ENCODE peak calls at places on chromosomes 6 and 20, in seven cellular contexts. One of them, this sample, is unnamed.

GRCh38 chr6:3915076-3915791 is 66.1 kb downstream of the FAM50B start:
- DNase-seq in naive B cell: no peak
- DNase-seq in lung: no peak
- DNase-seq in GM12865: peak
- DNase-seq in anterior cingulate cortex: no peak
- DNase-seq in Daoy: no peak
- DNase-seq in body of pancreas: no peak
- DNase-seq in this sample: no peak

GRCh38 chr6:163579880-163580295 is 165.4 kb downstream of the QKI start:
- DNase-seq in naive B cell: no peak
- DNase-seq in lung: no peak
- DNase-seq in GM12865: peak
- DNase-seq in anterior cingulate cortex: no peak
- DNase-seq in Daoy: peak
- DNase-seq in body of pancreas: peak
- DNase-seq in this sample: no peak

GRCh38 chr20:55186228-55186627 is 710.8 kb downstream of the DOK5 start:
- DNase-seq in naive B cell: no peak
- DNase-seq in lung: no peak
- DNase-seq in GM12865: no peak
- DNase-seq in anterior cingulate cortex: no peak
- DNase-seq in Daoy: no peak
- DNase-seq in body of pancreas: no peak
- DNase-seq in this sample: no peak

GRCh38 chr6:28864321-28864923 is 59.4 kb downstream of the TRIM27 start:
- DNase-seq in naive B cell: no peak
- DNase-seq in lung: no peak
- DNase-seq in GM12865: no peak
- DNase-seq in anterior cingulate cortex: no peak
- DNase-seq in Daoy: no peak
- DNase-seq in body of pancreas: no peak
- DNase-seq in this sample: no peak

GRCh38 chr6:82248233-82248735 is 740 bp upstream of the IBTK start:
- DNase-seq in naive B cell: no peak
- DNase-seq in lung: no peak
- DNase-seq in GM12865: peak
- DNase-seq in anterior cingulate cortex: no peak
- DNase-seq in Daoy: peak
- DNase-seq in body of pancreas: peak
- DNase-seq in this sample: peak

GRCh38 chr6:2716926-2717700 is 33.6 kb downstream of the MYLK4 start:
- DNase-seq in naive B cell: no peak
- DNase-seq in lung: no peak
- DNase-seq in GM12865: no peak
- DNase-seq in anterior cingulate cortex: no peak
- DNase-seq in Daoy: no peak
- DNase-seq in body of pancreas: no peak
- DNase-seq in this sample: no peak

GRCh38 chr6:53119772-53120409 is 28.8 kb downstream of the GCM1 start:
- DNase-seq in naive B cell: no peak
- DNase-seq in lung: no peak
- DNase-seq in GM12865: no peak
- DNase-seq in anterior cingulate cortex: no peak
- DNase-seq in Daoy: peak
- DNase-seq in body of pancreas: peak
- DNase-seq in this sample: no peak

GRCh38 chr6:157528931-157529653 is 148.1 kb downstream of the ZDHHC14 start:
- DNase-seq in naive B cell: no peak
- DNase-seq in lung: no peak
- DNase-seq in GM12865: no peak
- DNase-seq in anterior cingulate cortex: no peak
- DNase-seq in Daoy: peak
- DNase-seq in body of pancreas: no peak
- DNase-seq in this sample: no peak

GRCh38 chr6:2851727-2852513 is 10.3 kb upstream of the SERPINB1 start:
- DNase-seq in naive B cell: no peak
- DNase-seq in lung: no peak
- DNase-seq in GM12865: no peak
- DNase-seq in anterior cingulate cortex: no peak
- DNase-seq in Daoy: no peak
- DNase-seq in body of pancreas: no peak
- DNase-seq in this sample: no peak

GRCh38 chr20:43507150-43508080 is at the start of gene L3MBTL1:
- DNase-seq in naive B cell: no peak
- DNase-seq in lung: peak
- DNase-seq in GM12865: peak
- DNase-seq in anterior cingulate cortex: peak
- DNase-seq in Daoy: peak
- DNase-seq in body of pancreas: peak
- DNase-seq in this sample: peak

GRCh38 chr6:155273438-155273837 is 9.6 kb downstream of the CLDN20 start:
- DNase-seq in naive B cell: no peak
- DNase-seq in lung: no peak
- DNase-seq in GM12865: no peak
- DNase-seq in anterior cingulate cortex: no peak
- DNase-seq in Daoy: peak
- DNase-seq in body of pancreas: no peak
- DNase-seq in this sample: peak

GRCh38 chr6:23533954-23534725 is 591.9 kb upstream of the NRSN1 start:
- DNase-seq in naive B cell: no peak
- DNase-seq in lung: no peak
- DNase-seq in GM12865: no peak
- DNase-seq in anterior cingulate cortex: no peak
- DNase-seq in Daoy: peak
- DNase-seq in body of pancreas: no peak
- DNase-seq in this sample: peak

GRCh38 chr20:13008761-13009681 is at the start of gene SPTLC3:
- DNase-seq in naive B cell: no peak
- DNase-seq in lung: peak
- DNase-seq in GM12865: no peak
- DNase-seq in anterior cingulate cortex: peak
- DNase-seq in Daoy: peak
- DNase-seq in body of pancreas: peak
- DNase-seq in this sample: peak

GRCh38 chr6:130132286-130132701 is 90.5 kb downstream of the SAMD3 start:
- DNase-seq in naive B cell: peak
- DNase-seq in lung: no peak
- DNase-seq in GM12865: peak
- DNase-seq in anterior cingulate cortex: no peak
- DNase-seq in Daoy: no peak
- DNase-seq in body of pancreas: no peak
- DNase-seq in this sample: no peak

GRCh38 chr6:113412589-113413367 is 444.4 kb upstream of the MARCKS start:
- DNase-seq in naive B cell: no peak
- DNase-seq in lung: no peak
- DNase-seq in GM12865: no peak
- DNase-seq in anterior cingulate cortex: no peak
- DNase-seq in Daoy: no peak
- DNase-seq in body of pancreas: no peak
- DNase-seq in this sample: no peak

GRCh38 chr6:111837641-111838500 is 35.4 kb downstream of the FYN start:
- DNase-seq in naive B cell: no peak
- DNase-seq in lung: no peak
- DNase-seq in GM12865: peak
- DNase-seq in anterior cingulate cortex: no peak
- DNase-seq in Daoy: no peak
- DNase-seq in body of pancreas: no peak
- DNase-seq in this sample: no peak

GRCh38 chr20:49279677-49280462 is 2.0 kb upstream of the ZNFX1 start:
- DNase-seq in naive B cell: no peak
- DNase-seq in lung: no peak
- DNase-seq in GM12865: peak
- DNase-seq in anterior cingulate cortex: no peak
- DNase-seq in Daoy: no peak
- DNase-seq in body of pancreas: no peak
- DNase-seq in this sample: no peak

GRCh38 chr6:22828179-22829062 is 259.1 kb downstream of the HDGFL1 start:
- DNase-seq in naive B cell: no peak
- DNase-seq in lung: peak
- DNase-seq in GM12865: peak
- DNase-seq in anterior cingulate cortex: no peak
- DNase-seq in Daoy: peak
- DNase-seq in body of pancreas: peak
- DNase-seq in this sample: peak

GRCh38 chr6:1770435-1770843 is 160.7 kb downstream of the FOXC1 start:
- DNase-seq in naive B cell: no peak
- DNase-seq in lung: no peak
- DNase-seq in GM12865: peak
- DNase-seq in anterior cingulate cortex: no peak
- DNase-seq in Daoy: peak
- DNase-seq in body of pancreas: no peak
- DNase-seq in this sample: no peak

GRCh38 chr6:168908887-168909286 is 344.8 kb downstream of the THBS2 start:
- DNase-seq in naive B cell: no peak
- DNase-seq in lung: no peak
- DNase-seq in GM12865: no peak
- DNase-seq in anterior cingulate cortex: no peak
- DNase-seq in Daoy: peak
- DNase-seq in body of pancreas: no peak
- DNase-seq in this sample: no peak

GRCh38 chr6:32081168-32081624 is 27.9 kb downstream of the TNXB start:
- DNase-seq in naive B cell: no peak
- DNase-seq in lung: peak
- DNase-seq in GM12865: no peak
- DNase-seq in anterior cingulate cortex: peak
- DNase-seq in Daoy: peak
- DNase-seq in body of pancreas: peak
- DNase-seq in this sample: no peak

GRCh38 chr6:7914991-7915789 is 4.6 kb upstream of the TXNDC5 start:
- DNase-seq in naive B cell: peak
- DNase-seq in lung: no peak
- DNase-seq in GM12865: peak
- DNase-seq in anterior cingulate cortex: no peak
- DNase-seq in Daoy: peak
- DNase-seq in body of pancreas: peak
- DNase-seq in this sample: no peak

GRCh38 chr6:5905431-5906339 is 101.0 kb downstream of the NRN1 start:
- DNase-seq in naive B cell: no peak
- DNase-seq in lung: peak
- DNase-seq in GM12865: no peak
- DNase-seq in anterior cingulate cortex: peak
- DNase-seq in Daoy: peak
- DNase-seq in body of pancreas: peak
- DNase-seq in this sample: peak

GRCh38 chr6:2993755-2994317 is 5.9 kb upstream of the NQO2 start:
- DNase-seq in naive B cell: no peak
- DNase-seq in lung: no peak
- DNase-seq in GM12865: no peak
- DNase-seq in anterior cingulate cortex: no peak
- DNase-seq in Daoy: no peak
- DNase-seq in body of pancreas: peak
- DNase-seq in this sample: no peak

GRCh38 chr20:634526-634925 is 18.5 kb downstream of the SRXN1 start:
- DNase-seq in naive B cell: no peak
- DNase-seq in lung: no peak
- DNase-seq in GM12865: no peak
- DNase-seq in anterior cingulate cortex: peak
- DNase-seq in Daoy: no peak
- DNase-seq in body of pancreas: no peak
- DNase-seq in this sample: peak

GRCh38 chr20:24149175-24149574 is 160.6 kb upstream of the GGTLC1 start:
- DNase-seq in naive B cell: no peak
- DNase-seq in lung: no peak
- DNase-seq in GM12865: no peak
- DNase-seq in anterior cingulate cortex: no peak
- DNase-seq in Daoy: no peak
- DNase-seq in body of pancreas: no peak
- DNase-seq in this sample: no peak

GRCh38 chr6:110816677-110817076 is 1.4 kb upstream of the CDK19 start:
- DNase-seq in naive B cell: no peak
- DNase-seq in lung: no peak
- DNase-seq in GM12865: peak
- DNase-seq in anterior cingulate cortex: no peak
- DNase-seq in Daoy: peak
- DNase-seq in body of pancreas: no peak
- DNase-seq in this sample: no peak

GRCh38 chr20:59017493-59018231 is 1.6 kb upstream of the TUBB1 start:
- DNase-seq in naive B cell: no peak
- DNase-seq in lung: peak
- DNase-seq in GM12865: no peak
- DNase-seq in anterior cingulate cortex: no peak
- DNase-seq in Daoy: no peak
- DNase-seq in body of pancreas: no peak
- DNase-seq in this sample: no peak

GRCh38 chr20:20734475-20734948 is 22.1 kb upstream of the RALGAPA2 start:
- DNase-seq in naive B cell: peak
- DNase-seq in lung: no peak
- DNase-seq in GM12865: peak
- DNase-seq in anterior cingulate cortex: no peak
- DNase-seq in Daoy: no peak
- DNase-seq in body of pancreas: no peak
- DNase-seq in this sample: no peak

GRCh38 chr6:3669916-3670315 is 81.6 kb downstream of the PXDC1 start:
- DNase-seq in naive B cell: no peak
- DNase-seq in lung: no peak
- DNase-seq in GM12865: peak
- DNase-seq in anterior cingulate cortex: no peak
- DNase-seq in Daoy: no peak
- DNase-seq in body of pancreas: no peak
- DNase-seq in this sample: no peak

GRCh38 chr6:44366781-44367180 is 20.7 kb upstream of the CDC5L start:
- DNase-seq in naive B cell: no peak
- DNase-seq in lung: no peak
- DNase-seq in GM12865: no peak
- DNase-seq in anterior cingulate cortex: no peak
- DNase-seq in Daoy: no peak
- DNase-seq in body of pancreas: no peak
- DNase-seq in this sample: no peak

GRCh38 chr20:37816726-37817125 is 86.2 kb upstream of the VSTM2L start:
- DNase-seq in naive B cell: no peak
- DNase-seq in lung: no peak
- DNase-seq in GM12865: no peak
- DNase-seq in anterior cingulate cortex: no peak
- DNase-seq in Daoy: no peak
- DNase-seq in body of pancreas: no peak
- DNase-seq in this sample: no peak

GRCh38 chr6:474454-475185 is 83.1 kb downstream of the IRF4 start:
- DNase-seq in naive B cell: peak
- DNase-seq in lung: no peak
- DNase-seq in GM12865: peak
- DNase-seq in anterior cingulate cortex: no peak
- DNase-seq in Daoy: peak
- DNase-seq in body of pancreas: no peak
- DNase-seq in this sample: no peak

GRCh38 chr6:26305097-26305841 is 59.7 kb upstream of the BTN3A2 start:
- DNase-seq in naive B cell: peak
- DNase-seq in lung: no peak
- DNase-seq in GM12865: peak
- DNase-seq in anterior cingulate cortex: peak
- DNase-seq in Daoy: peak
- DNase-seq in body of pancreas: peak
- DNase-seq in this sample: peak

GRCh38 chr20:2224246-2224645 is 71.6 kb upstream of the TGM3 start:
- DNase-seq in naive B cell: no peak
- DNase-seq in lung: no peak
- DNase-seq in GM12865: no peak
- DNase-seq in anterior cingulate cortex: no peak
- DNase-seq in Daoy: no peak
- DNase-seq in body of pancreas: no peak
- DNase-seq in this sample: no peak

This sample was measured in globus pallidus.